ENCODE peak calls at places on chromosomes 7 and 10, in six cellular contexts. One of them, this sample, is unnamed.

GRCh38 chr10:33271969-33272583 is 62.4 kb downstream of the NRP1 start:
- DNase-seq in hepatocyte: no peak
- DNase-seq in endothelial cell: no peak
- DNase-seq in A549: no peak
- DNase-seq in B cell: no peak
- DNase-seq in GM13977: no peak
- DNase-seq in this sample: no peak

GRCh38 chr10:91367127-91367531 is 43.0 kb upstream of the HECTD2 start:
- DNase-seq in A549: no peak
- DNase-seq in endothelial cell: no peak
- DNase-seq in B cell: no peak
- DNase-seq in hepatocyte: no peak
- DNase-seq in GM13977: no peak
- DNase-seq in this sample: no peak

GRCh38 chr10:17088118-17088806 is 41.3 kb downstream of the CUBN start:
- DNase-seq in GM13977: no peak
- DNase-seq in endothelial cell: no peak
- DNase-seq in A549: peak
- DNase-seq in hepatocyte: no peak
- DNase-seq in B cell: no peak
- DNase-seq in this sample: no peak

GRCh38 chr7:98867271-98867701 is 2.5 kb downstream of the TMEM130 start:
- DNase-seq in B cell: no peak
- DNase-seq in endothelial cell: no peak
- DNase-seq in GM13977: no peak
- DNase-seq in A549: no peak
- DNase-seq in hepatocyte: no peak
- DNase-seq in this sample: no peak

GRCh38 chr7:88169717-88170320 is 50.0 kb downstream of the SRI start:
- DNase-seq in B cell: peak
- DNase-seq in endothelial cell: no peak
- DNase-seq in A549: peak
- DNase-seq in hepatocyte: peak
- DNase-seq in GM13977: peak
- DNase-seq in this sample: peak

GRCh38 chr7:74502216-74502891 is 48.6 kb downstream of the GTF2IRD1 start:
- DNase-seq in A549: no peak
- DNase-seq in GM13977: no peak
- DNase-seq in hepatocyte: no peak
- DNase-seq in B cell: no peak
- DNase-seq in endothelial cell: no peak
- DNase-seq in this sample: no peak

GRCh38 chr7:55006499-55006898 is 12.3 kb upstream of the EGFR start:
- DNase-seq in hepatocyte: no peak
- DNase-seq in B cell: no peak
- DNase-seq in A549: no peak
- DNase-seq in GM13977: no peak
- DNase-seq in endothelial cell: no peak
- DNase-seq in this sample: no peak

GRCh38 chr7:157817433-157817832 is 480.6 kb downstream of the DNAJB6 start:
- DNase-seq in hepatocyte: no peak
- DNase-seq in A549: no peak
- DNase-seq in GM13977: no peak
- DNase-seq in B cell: no peak
- DNase-seq in endothelial cell: no peak
- DNase-seq in this sample: no peak

GRCh38 chr10:114930320-114930719 is 7.7 kb upstream of the TRUB1 start:
- DNase-seq in B cell: no peak
- DNase-seq in hepatocyte: no peak
- DNase-seq in A549: no peak
- DNase-seq in endothelial cell: no peak
- DNase-seq in GM13977: no peak
- DNase-seq in this sample: no peak

GRCh38 chr7:124354206-124354605 is 321.3 kb upstream of the TMEM229A start:
- DNase-seq in B cell: no peak
- DNase-seq in endothelial cell: no peak
- DNase-seq in A549: no peak
- DNase-seq in hepatocyte: no peak
- DNase-seq in GM13977: no peak
- DNase-seq in this sample: no peak

GRCh38 chr10:108601856-108602255 is 1321.5 kb downstream of the XPNPEP1 start:
- DNase-seq in hepatocyte: no peak
- DNase-seq in GM13977: no peak
- DNase-seq in B cell: no peak
- DNase-seq in A549: no peak
- DNase-seq in endothelial cell: no peak
- DNase-seq in this sample: no peak

GRCh38 chr7:158582089-158582456 is 5.5 kb downstream of the PTPRN2 start:
- DNase-seq in hepatocyte: peak
- DNase-seq in GM13977: no peak
- DNase-seq in endothelial cell: no peak
- DNase-seq in B cell: no peak
- DNase-seq in A549: no peak
- DNase-seq in this sample: no peak

GRCh38 chr7:102273749-102274712 is 12.6 kb upstream of the SH2B2 start:
- DNase-seq in endothelial cell: no peak
- DNase-seq in B cell: no peak
- DNase-seq in A549: peak
- DNase-seq in hepatocyte: peak
- DNase-seq in GM13977: no peak
- DNase-seq in this sample: no peak

GRCh38 chr10:78572565-78572964 is 496.2 kb upstream of the ZMIZ1 start:
- DNase-seq in B cell: no peak
- DNase-seq in A549: no peak
- DNase-seq in GM13977: no peak
- DNase-seq in hepatocyte: no peak
- DNase-seq in endothelial cell: no peak
- DNase-seq in this sample: no peak

GRCh38 chr7:84784450-84784849 is 402.4 kb downstream of the SEMA3D start:
- DNase-seq in B cell: no peak
- DNase-seq in GM13977: no peak
- DNase-seq in endothelial cell: no peak
- DNase-seq in A549: no peak
- DNase-seq in hepatocyte: no peak
- DNase-seq in this sample: no peak

GRCh38 chr10:97498841-97499560 is at the start of gene UBTD1:
- DNase-seq in hepatocyte: peak
- DNase-seq in A549: peak
- DNase-seq in endothelial cell: peak
- DNase-seq in B cell: no peak
- DNase-seq in GM13977: no peak
- DNase-seq in this sample: no peak

GRCh38 chr7:110827287-110827855 is 263.6 kb upstream of the LRRN3 start:
- DNase-seq in endothelial cell: no peak
- DNase-seq in B cell: no peak
- DNase-seq in hepatocyte: no peak
- DNase-seq in GM13977: no peak
- DNase-seq in A549: no peak
- DNase-seq in this sample: no peak

GRCh38 chr10:52879181-52879607 is 106.6 kb upstream of the MBL2 start:
- DNase-seq in GM13977: no peak
- DNase-seq in B cell: no peak
- DNase-seq in endothelial cell: no peak
- DNase-seq in A549: no peak
- DNase-seq in hepatocyte: no peak
- DNase-seq in this sample: no peak

GRCh38 chr10:71447676-71448075 is 51.0 kb downstream of the CDH23 start:
- DNase-seq in B cell: no peak
- DNase-seq in endothelial cell: no peak
- DNase-seq in GM13977: no peak
- DNase-seq in hepatocyte: no peak
- DNase-seq in A549: no peak
- DNase-seq in this sample: no peak

GRCh38 chr10:67933199-67933598 is 48.7 kb downstream of the SIRT1 start:
- DNase-seq in endothelial cell: no peak
- DNase-seq in hepatocyte: no peak
- DNase-seq in A549: no peak
- DNase-seq in GM13977: no peak
- DNase-seq in B cell: no peak
- DNase-seq in this sample: no peak

GRCh38 chr7:15507235-15507634 is 54.6 kb downstream of the AGMO start:
- DNase-seq in endothelial cell: no peak
- DNase-seq in A549: peak
- DNase-seq in GM13977: no peak
- DNase-seq in B cell: no peak
- DNase-seq in hepatocyte: no peak
- DNase-seq in this sample: no peak

GRCh38 chr7:15505761-15506160 is 56.1 kb downstream of the AGMO start:
- DNase-seq in GM13977: no peak
- DNase-seq in hepatocyte: no peak
- DNase-seq in endothelial cell: no peak
- DNase-seq in A549: no peak
- DNase-seq in B cell: no peak
- DNase-seq in this sample: no peak

GRCh38 chr7:15507708-15508107 is 54.1 kb downstream of the AGMO start:
- DNase-seq in B cell: no peak
- DNase-seq in hepatocyte: no peak
- DNase-seq in GM13977: no peak
- DNase-seq in A549: no peak
- DNase-seq in endothelial cell: no peak
- DNase-seq in this sample: no peak

GRCh38 chr7:15504376-15504775 is 57.4 kb downstream of the AGMO start:
- DNase-seq in A549: no peak
- DNase-seq in GM13977: no peak
- DNase-seq in B cell: no peak
- DNase-seq in hepatocyte: no peak
- DNase-seq in endothelial cell: no peak
- DNase-seq in this sample: no peak

DNA sequence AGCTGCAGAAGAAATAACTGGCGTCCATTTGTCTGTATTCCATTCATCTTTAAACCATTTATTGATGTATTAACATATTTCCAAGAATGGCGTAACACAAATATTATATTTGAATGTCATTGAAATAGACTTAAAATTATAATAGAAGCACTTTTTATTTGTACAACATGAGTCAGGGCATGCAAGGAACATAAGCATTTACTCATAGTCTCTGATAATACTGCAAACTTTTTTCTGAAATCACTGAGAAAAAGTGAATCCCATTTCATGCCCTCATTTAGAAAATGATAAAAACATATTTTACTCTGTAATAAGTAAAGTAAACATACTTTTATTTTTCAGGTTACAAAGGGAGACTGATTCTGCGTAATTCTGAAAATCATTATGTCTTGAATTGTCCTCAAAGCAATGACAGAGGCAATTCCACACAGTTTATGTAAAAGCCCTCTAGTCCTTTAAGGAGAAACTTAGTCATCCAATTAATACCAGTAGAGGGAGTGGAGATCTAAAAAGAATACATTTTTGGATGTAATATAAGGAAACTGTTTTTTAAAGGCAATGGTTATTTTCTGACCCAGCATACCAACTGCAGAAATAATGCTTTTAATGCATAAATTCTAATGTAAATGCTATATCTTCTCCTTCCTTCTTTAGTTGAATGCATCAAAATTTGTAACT is 58.1 kb downstream of the AGMO start:
- DNase-seq in endothelial cell: no peak
- DNase-seq in B cell: no peak
- DNase-seq in GM13977: no peak
- DNase-seq in A549: no peak
- DNase-seq in hepatocyte: no peak
- DNase-seq in this sample: no peak
- TF ChIP-seq CTCF in endothelial cell: no peak
- TF ChIP-seq CTCF in B cell: no peak
- TF ChIP-seq CTCF in GM13977: no peak
- TF ChIP-seq CTCF in A549: no peak
- TF ChIP-seq CTCF in hepatocyte: peak
- TF ChIP-seq CTCF in this sample: no peak

GRCh38 chr10:125102216-125102615 is 58.1 kb downstream of the CTBP2 start:
- DNase-seq in hepatocyte: peak
- DNase-seq in GM13977: no peak
- DNase-seq in A549: peak
- DNase-seq in B cell: no peak
- DNase-seq in endothelial cell: no peak
- DNase-seq in this sample: no peak

GRCh38 chr10:125103466-125104377 is 56.6 kb downstream of the CTBP2 start:
- DNase-seq in endothelial cell: no peak
- DNase-seq in hepatocyte: no peak
- DNase-seq in A549: no peak
- DNase-seq in GM13977: no peak
- DNase-seq in B cell: no peak
- DNase-seq in this sample: no peak

GRCh38 chr10:125104559-125104958 is 55.8 kb downstream of the CTBP2 start:
- DNase-seq in B cell: no peak
- DNase-seq in hepatocyte: no peak
- DNase-seq in GM13977: no peak
- DNase-seq in A549: no peak
- DNase-seq in endothelial cell: no peak
- DNase-seq in this sample: no peak

GRCh38 chr10:125101581-125101980 is 58.8 kb downstream of the CTBP2 start:
- DNase-seq in endothelial cell: no peak
- DNase-seq in hepatocyte: no peak
- DNase-seq in GM13977: no peak
- DNase-seq in B cell: no peak
- DNase-seq in A549: no peak
- DNase-seq in this sample: no peak

GRCh38 chr10:125102821-125103220 is 57.5 kb downstream of the CTBP2 start:
- DNase-seq in hepatocyte: no peak
- DNase-seq in A549: no peak
- DNase-seq in B cell: no peak
- DNase-seq in endothelial cell: no peak
- DNase-seq in GM13977: no peak
- DNase-seq in this sample: no peak
- TF ChIP-seq CTCF in hepatocyte: no peak
- TF ChIP-seq CTCF in A549: no peak
- TF ChIP-seq CTCF in B cell: no peak
- TF ChIP-seq CTCF in endothelial cell: no peak
- TF ChIP-seq CTCF in GM13977: no peak
- TF ChIP-seq CTCF in this sample: no peak

GRCh38 chr7:129501760-129502707 is at the start of gene SMKR1:
- DNase-seq in B cell: peak
- DNase-seq in endothelial cell: peak
- DNase-seq in A549: peak
- DNase-seq in GM13977: peak
- DNase-seq in hepatocyte: peak
- DNase-seq in this sample: peak
- TF ChIP-seq CTCF in B cell: no peak
- TF ChIP-seq CTCF in endothelial cell: no peak
- TF ChIP-seq CTCF in A549: no peak
- TF ChIP-seq CTCF in GM13977: no peak
- TF ChIP-seq CTCF in hepatocyte: no peak
- TF ChIP-seq CTCF in this sample: no peak

GRCh38 chr10:102395677-102396197 is at the start of gene NFKB2:
- DNase-seq in endothelial cell: no peak
- DNase-seq in hepatocyte: peak
- DNase-seq in GM13977: no peak
- DNase-seq in B cell: no peak
- DNase-seq in A549: no peak
- DNase-seq in this sample: peak

GRCh38 chr10:102392306-102392705 is 3.2 kb upstream of the NFKB2 start:
- DNase-seq in B cell: no peak
- DNase-seq in hepatocyte: no peak
- DNase-seq in endothelial cell: no peak
- DNase-seq in GM13977: no peak
- DNase-seq in A549: no peak
- DNase-seq in this sample: no peak

GRCh38 chr10:102394801-102395676 is 466 bp upstream of the NFKB2 start:
- DNase-seq in endothelial cell: peak
- DNase-seq in GM13977: peak
- DNase-seq in hepatocyte: peak
- DNase-seq in A549: peak
- DNase-seq in B cell: peak
- DNase-seq in this sample: peak

GRCh38 chr10:102394079-102394800 is 1.3 kb upstream of the NFKB2 start:
- DNase-seq in B cell: peak
- DNase-seq in endothelial cell: peak
- DNase-seq in GM13977: peak
- DNase-seq in hepatocyte: peak
- DNase-seq in A549: peak
- DNase-seq in this sample: peak

GRCh38 chr10:102393411-102394078 is 2.0 kb upstream of the NFKB2 start:
- DNase-seq in hepatocyte: no peak
- DNase-seq in endothelial cell: no peak
- DNase-seq in GM13977: no peak
- DNase-seq in A549: no peak
- DNase-seq in B cell: no peak
- DNase-seq in this sample: no peak
- TF ChIP-seq CTCF in hepatocyte: peak
- TF ChIP-seq CTCF in endothelial cell: no peak
- TF ChIP-seq CTCF in GM13977: peak
- TF ChIP-seq CTCF in A549: no peak
- TF ChIP-seq CTCF in B cell: peak
- TF ChIP-seq CTCF in this sample: peak

This sample was measured in GM20000.